ENCODE peak calls at places on chromosomes 6 and 20, in six cellular contexts. O is stomach; A is neuronal stem cell; Z is aorta; N is heart right ventricle; X is CD8-positive, alpha-beta T cell. T is an unnamed sample.

GRCh38 chr20:17938889-17939619 is 29.5 kb downstream of the SNX5 start:
- DNase-seq in O (peak; percentile 77), A (peak; percentile 65), Z (peak; percentile 86), N (peak; percentile 57), X (peak; percentile 57), T (peak; percentile 92)

GRCh38 chr6:11718461-11718860 is 60.1 kb downstream of the ADTRP start:
- DNase-seq in O (no peak), A (no peak), Z (no peak), N (no peak), X (no peak), T (no peak)

GRCh38 chr6:168852336-168852884 is 401.2 kb downstream of the THBS2 start:
- DNase-seq in O (no peak), A (no peak), Z (no peak), N (no peak), X (no peak), T (no peak)

GRCh38 chr20:23446505-23446904 is 6.2 kb downstream of the CST11 start:
- DNase-seq in O (peak; percentile 69), A (peak; percentile 51), Z (no peak), N (peak; percentile 43), X (no peak), T (peak; percentile 86)

GRCh38 chr6:150697515-150697914 is 97.8 kb downstream of the PLEKHG1 start:
- DNase-seq in O (no peak), A (no peak), Z (no peak), N (no peak), X (no peak), T (peak; percentile 20)

GRCh38 chr20:41643504-41643938 is 25.3 kb upstream of the CHD6 start:
- DNase-seq in O (peak; percentile 88), A (no peak), Z (no peak), N (peak; percentile 13), X (no peak), T (peak; percentile 41)

GRCh38 chr6:116500969-116501433 is 10.4 kb upstream of the CALHM5 start:
- DNase-seq in O (no peak), A (no peak), Z (no peak), N (no peak), X (no peak), T (no peak)

GRCh38 chr6:106281661-106282060 is 43.9 kb downstream of the ATG5 start:
- DNase-seq in O (no peak), A (no peak), Z (no peak), N (no peak), X (no peak), T (no peak)

GRCh38 chr6:44495036-44495901 is 107.8 kb downstream of the CDC5L start:
- DNase-seq in O (no peak), A (no peak), Z (no peak), N (no peak), X (no peak), T (peak; percentile 26)

GRCh38 chr6:41604006-41604405 is 34.3 kb upstream of the MDFI start:
- DNase-seq in O (no peak), A (no peak), Z (no peak), N (no peak), X (no peak), T (no peak)

GRCh38 chr6:114287461-114287860 is 55.4 kb downstream of the HS3ST5 start:
- DNase-seq in O (no peak), A (no peak), Z (no peak), N (no peak), X (no peak), T (no peak)

GRCh38 chr6:31158863-31159855 is 770 bp downstream of the TCF19 start:
- DNase-seq in O (no peak), A (no peak), Z (peak; percentile 36), N (no peak), X (peak; percentile 18), T (peak; percentile 46)

GRCh38 chr6:13767121-13767794 is 47.1 kb downstream of the MCUR1 start:
- DNase-seq in O (no peak), A (no peak), Z (peak; percentile 80), N (peak; percentile 78), X (peak; percentile 53), T (peak; percentile 25)

GRCh38 chr6:169965657-169966311 is 214.4 kb downstream of the ERMARD start:
- DNase-seq in O (peak; percentile 18), A (no peak), Z (peak; percentile 56), N (no peak), X (peak; percentile 2), T (no peak)

GRCh38 chr6:87277123-87277522 is 45.3 kb upstream of the SMIM8 start:
- DNase-seq in O (no peak), A (no peak), Z (no peak), N (no peak), X (no peak), T (no peak)

GRCh38 chr6:150143521-150144293 is 863 bp downstream of the PPP1R14C start:
- DNase-seq in O (no peak), A (peak; percentile 29), Z (peak; percentile 73), N (peak; percentile 6), X (no peak), T (peak; percentile 60)

GRCh38 chr6:11586574-11586973 is 49.0 kb downstream of the TMEM170B start:
- DNase-seq in O (no peak), A (peak; percentile 39), Z (no peak), N (no peak), X (no peak), T (peak; percentile 21)

GRCh38 chr6:119978274-119978889 is 628.8 kb upstream of the MAN1A1 start:
- DNase-seq in O (no peak), A (no peak), Z (no peak), N (no peak), X (no peak), T (peak; percentile 32)

GRCh38 chr6:25898289-25898977 is 24.4 kb upstream of the SLC17A3 start:
- DNase-seq in O (no peak), A (no peak), Z (no peak), N (no peak), X (no peak), T (no peak)

GRCh38 chr20:34891166-34892062 is 15.0 kb downstream of the ACSS2 start:
- DNase-seq in O (no peak), A (no peak), Z (no peak), N (no peak), X (no peak), T (no peak)

GRCh38 chr20:4666001-4666470 is 55.7 kb upstream of the PRND start:
- DNase-seq in O (no peak), A (no peak), Z (no peak), N (no peak), X (peak; percentile 64), T (no peak)

GRCh38 chr6:140779991-140780596 is 1352.6 kb upstream of the GJE1 start:
- DNase-seq in O (peak; percentile 29), A (no peak), Z (no peak), N (no peak), X (no peak), T (no peak)

GRCh38 chr6:26140254-26140966 is 53.2 kb downstream of the HFE start:
- DNase-seq in O (no peak), A (no peak), Z (no peak), N (no peak), X (no peak), T (no peak)

DNA sequence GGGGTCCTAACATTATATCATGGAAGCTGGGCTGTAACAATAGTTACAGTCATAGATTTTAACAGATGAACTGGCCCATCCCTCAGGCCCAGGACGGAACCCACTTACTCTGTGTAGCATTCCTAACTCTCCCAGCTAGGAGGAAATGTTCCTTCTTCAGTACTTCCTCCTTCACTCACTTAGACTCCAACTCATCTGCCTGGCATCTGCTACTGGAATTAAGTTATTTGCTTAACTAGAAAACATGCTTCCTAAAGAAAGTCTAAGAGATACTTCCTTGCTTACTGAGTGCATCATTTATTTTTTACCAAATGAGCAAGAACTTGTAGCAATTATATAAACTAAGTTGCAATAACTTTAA is 20.5 kb downstream of the GCLC start:
- DNase-seq in O (no peak), A (no peak), Z (no peak), N (no peak), X (no peak), T (no peak)
- H3K4me1 ChIP-seq in O (peaks cover 66% of the 10 kb centered on the region), A (peaks cover 12% of the 10 kb centered on the region), Z (no peaks in the 10 kb centered on the region), N (peaks cover 18% of the 10 kb centered on the region), X (no peaks in the 10 kb centered on the region), T (peaks cover 43% of the 10 kb centered on the region)

GRCh38 chr6:94443701-94444100 is 1024.3 kb upstream of the EPHA7 start:
- DNase-seq in O (no peak), A (no peak), Z (no peak), N (no peak), X (no peak), T (no peak)
- H3K4me3 ChIP-seq in O (no peak overlapping the region), A (no peak overlapping the region), Z (no peak overlapping the region), N (no peak overlapping the region), X (no peak overlapping the region), T (no peak overlapping the region)

GRCh38 chr6:37507082-37507481 is 7.4 kb upstream of the CCDC167 start:
- DNase-seq in O (no peak), A (no peak), Z (no peak), N (no peak), X (no peak), T (no peak)

GRCh38 chr6:37503486-37503980 is 3.8 kb upstream of the CCDC167 start:
- DNase-seq in O (no peak), A (no peak), Z (no peak), N (no peak), X (no peak), T (no peak)

GRCh38 chr6:37507690-37508421 is 8.2 kb upstream of the CCDC167 start:
- DNase-seq in O (no peak), A (no peak), Z (no peak), N (no peak), X (peak; percentile 47), T (no peak)

GRCh38 chr6:37502703-37503485 is 3.2 kb upstream of the CCDC167 start:
- DNase-seq in O (no peak), A (no peak), Z (no peak), N (no peak), X (peak; percentile 59), T (no peak)

DNA sequence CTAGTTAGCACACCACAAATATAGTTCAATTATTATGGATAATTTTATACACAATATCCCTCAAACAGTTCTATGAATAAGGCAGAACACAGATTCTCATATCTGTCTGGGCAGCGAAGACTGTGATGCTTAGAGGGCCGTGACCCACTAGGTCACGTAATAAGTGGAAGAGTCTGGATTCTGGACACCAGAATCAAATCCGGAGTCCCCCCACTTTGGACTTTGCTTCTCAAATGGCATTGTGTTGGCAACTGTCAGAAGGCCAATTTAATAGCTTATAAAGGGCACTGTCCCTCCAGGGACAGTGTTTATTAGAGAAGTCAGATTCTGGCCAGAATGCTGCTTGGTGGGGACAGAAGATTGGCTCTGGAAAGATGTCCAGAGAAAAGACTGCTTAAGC is 6.8 kb upstream of the CCDC167 start:
- DNase-seq in O (no peak), A (no peak), Z (no peak), N (no peak), X (no peak), T (no peak)
- H3K4me1 ChIP-seq in O (no peaks in the 10 kb centered on the region), A (peaks cover under 1% of the 10 kb centered on the region), Z (no peaks in the 10 kb centered on the region), N (no peaks in the 10 kb centered on the region), X (peaks cover 72% of the 10 kb centered on the region), T (peaks cover 11% of the 10 kb centered on the region)

GRCh38 chr20:45342863-45343444 is 5.3 kb downstream of the SDC4 start:
- DNase-seq in O (no peak), A (no peak), Z (no peak), N (no peak), X (no peak), T (no peak)
- H3K4me3 ChIP-seq in O (peak overlapping the region; percentile 71), A (no peak overlapping the region), Z (no peak overlapping the region), N (no peak overlapping the region), X (no peak overlapping the region), T (no peak overlapping the region)